ENCODE peak calls at places on chromosomes 3 and 15, in nine cellular contexts. T is GM23248, O is neural progenitor cell, G is hepatocyte, B is GM23338, Z is OCI-LY7, Y is HCT116, H is PC-3, U is SK-N-SH. L is an unnamed sample.
A peak's percentile ranks its signal among the peaks of the same experiment; 100 is the strongest.

GRCh38 chr3:66423791-66424190 is 77.0 kb downstream of the LRIG1 start:
- DNase-seq in H (peak; percentile 1), Y (no peak), U (no peak), G (no peak), T (peak; percentile 88), Z (no peak), O (no peak), B (no peak), L (no peak)

GRCh38 chr3:88075497-88075896 is 16.4 kb downstream of the ZNF654 start:
- DNase-seq in Y (no peak), H (no peak), B (no peak), G (no peak), T (no peak), O (no peak), U (no peak), Z (no peak), L (no peak)

GRCh38 chr3:178195824-178196223 is 340.4 kb upstream of the KCNMB2 start:
- DNase-seq in O (no peak), Y (no peak), B (no peak), U (no peak), H (peak; percentile 51), G (no peak), Z (no peak), T (peak; percentile 84), L (no peak)

GRCh38 chr3:13588221-13588701 is 39.3 kb downstream of the FBLN2 start:
- DNase-seq in H (no peak), O (no peak), G (no peak), U (no peak), Y (no peak), B (no peak), T (no peak), Z (no peak), L (no peak)

GRCh38 chr3:138829886-138830510 is 4.7 kb downstream of the PIK3CB start:
- DNase-seq in Y (no peak), T (no peak), O (no peak), Z (no peak), U (no peak), H (no peak), G (no peak), B (no peak), L (no peak)

GRCh38 chr3:129278970-129279906 is 568 bp downstream of the HMCES start:
- DNase-seq in O (peak; percentile 72), Z (peak; percentile 77), Y (peak; percentile 10), U (peak; percentile 72), T (peak; percentile 80), B (peak; percentile 81), G (peak; percentile 71), H (peak; percentile 60), L (peak; percentile 41)

GRCh38 chr15:34753236-34753894 is 1.4 kb downstream of the GJD2 start:
- DNase-seq in O (peak; percentile 88), H (peak; percentile 51), Z (no peak), T (peak; percentile 78), U (no peak), G (peak; percentile 78), Y (no peak), B (peak; percentile 94), L (no peak)

GRCh38 chr3:184952671-184953070 is 140.7 kb downstream of the VPS8 start:
- DNase-seq in Z (no peak), O (no peak), G (no peak), H (no peak), B (no peak), T (peak; percentile 49), Y (no peak), U (no peak), L (peak; percentile 85)

GRCh38 chr3:32713181-32713580 is 28.2 kb downstream of the CNOT10 start:
- DNase-seq in U (no peak), T (no peak), O (no peak), Z (no peak), Y (no peak), H (no peak), G (no peak), B (no peak), L (no peak)

GRCh38 chr3:23288286-23288685 is 85.2 kb downstream of the UBE2E2 start:
- DNase-seq in U (no peak), B (no peak), H (peak; percentile 26), T (peak; percentile 23), G (peak; percentile 8), Z (no peak), O (no peak), Y (no peak), L (no peak)

GRCh38 chr15:43518073-43518761 is 809 bp downstream of the MAP1A start:
- DNase-seq in B (peak; percentile 65), Y (no peak), H (no peak), Z (peak; percentile 74), O (peak; percentile 70), U (peak; percentile 70), T (peak; percentile 54), G (peak; percentile 53), L (no peak)

GRCh38 chr3:63032876-63033275 is 157.7 kb upstream of the CADPS start:
- DNase-seq in U (no peak), T (peak; percentile 59), Z (no peak), O (no peak), G (no peak), Y (no peak), H (no peak), B (no peak), L (no peak)

GRCh38 chr3:171810278-171811058 is at the start of gene PLD1:
- DNase-seq in Y (peak; percentile 63), B (peak; percentile 71), G (peak; percentile 94), U (peak; percentile 88), Z (no peak), T (peak; percentile 87), H (peak; percentile 80), O (peak; percentile 67), L (peak; percentile 86)

DNA sequence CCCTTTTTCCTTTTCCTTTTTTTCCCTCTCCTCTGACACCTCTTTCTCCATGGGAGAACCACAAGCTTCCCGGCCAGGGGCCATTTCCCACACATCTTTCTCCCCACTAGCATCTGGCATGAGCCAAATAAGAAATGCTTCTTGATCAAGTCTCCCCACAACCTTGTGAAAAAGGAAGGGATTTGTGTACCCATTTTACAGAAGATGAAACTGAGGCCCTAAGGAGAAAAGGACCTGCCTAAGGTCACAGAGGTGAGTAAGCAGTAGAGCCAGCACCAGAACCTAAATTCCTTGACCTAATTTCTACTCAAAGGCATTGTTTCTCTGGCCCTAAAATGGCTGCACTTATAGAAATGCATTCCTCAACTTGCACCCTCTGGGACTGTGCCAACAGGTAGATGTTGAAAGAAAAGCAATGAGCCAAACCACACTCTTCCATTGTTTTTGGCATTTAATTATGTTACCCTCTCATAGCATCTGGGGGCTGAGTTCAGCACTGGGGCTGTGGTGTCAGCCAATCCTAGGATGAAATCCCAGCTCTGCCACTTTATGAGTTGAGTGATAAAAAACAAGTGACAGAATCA is 81.7 kb upstream of the TLE3 start:
- DNase-seq in G (no peak), Z (no peak), B (no peak), U (no peak), O (no peak), T (no peak), H (no peak), Y (no peak), L (no peak)
- TF ChIP-seq EZH2phosphoT487 in G (no peak), Z (no peak), B (no peak), U (no peak), O (no peak), T (no peak), H (no peak), Y (no peak), L (no peak)

GRCh38 chr3:69738291-69738690 is 973 bp upstream of the MITF start:
- DNase-seq in O (peak; percentile 12), Z (no peak), U (no peak), B (no peak), T (peak; percentile 35), Y (no peak), H (peak; percentile 7), G (no peak), L (no peak)
- H3K4me3 ChIP-seq in O (peak overlapping the region; percentile 77), Z (no peak overlapping the region), U (peak overlapping the region; percentile 86), B (peak overlapping the region; percentile 94), T (peak overlapping the region; percentile 94), Y (peak overlapping the region; percentile 66), H (peak overlapping the region; percentile 80), G (peak overlapping the region; percentile 70), L (peak overlapping the region; percentile 67)

GRCh38 chr3:36729204-36730056 is 34.9 kb downstream of the DCLK3 start:
- DNase-seq in O (peak; percentile 44), T (peak; percentile 67), H (peak; percentile 73), Z (peak; percentile 55), B (peak; percentile 59), G (peak; percentile 47), Y (peak; percentile 39), U (peak; percentile 54), L (peak; percentile 35)
- TF ChIP-seq EZH2phosphoT487 in O (no peak), T (no peak), H (no peak), Z (no peak), B (no peak), G (no peak), Y (no peak), U (no peak), L (no peak)

DNA sequence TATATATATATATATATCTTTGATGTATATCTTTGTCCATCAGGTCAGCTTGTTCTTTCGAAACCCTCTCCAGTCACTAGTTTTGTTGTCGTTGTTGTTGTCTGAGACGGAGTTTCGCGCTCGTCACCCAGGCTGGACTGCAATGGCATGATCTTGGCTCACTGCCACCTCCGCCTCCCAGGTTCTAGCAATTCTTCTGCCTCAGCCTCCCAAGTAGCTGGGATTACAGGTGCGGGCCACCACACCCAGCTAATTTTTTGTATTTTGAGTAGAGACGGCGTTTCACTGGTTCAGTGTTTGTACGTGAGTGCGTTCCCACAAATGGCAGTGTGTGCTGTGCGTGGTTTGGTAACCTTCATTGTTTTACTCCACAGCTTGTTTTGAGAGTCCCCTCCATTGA is 51.7 kb downstream of the ZDHHC19 start:
- DNase-seq in H (no peak), Y (no peak), G (no peak), U (no peak), B (no peak), T (no peak), O (no peak), Z (no peak), L (no peak)
- H3K4me3 ChIP-seq in H (no peak overlapping the region), Y (no peak overlapping the region), G (no peak overlapping the region), U (no peak overlapping the region), B (no peak overlapping the region), T (no peak overlapping the region), O (no peak overlapping the region), Z (no peak overlapping the region), L (no peak overlapping the region)

GRCh38 chr3:189455796-189456195 is 175.4 kb upstream of the TP63 start:
- DNase-seq in T (no peak), Y (no peak), G (no peak), U (no peak), Z (no peak), B (no peak), O (no peak), H (no peak), L (no peak)

GRCh38 chr3:189457201-189457607 is 174.0 kb upstream of the TP63 start:
- DNase-seq in O (no peak), T (peak; percentile 28), G (no peak), H (peak; percentile 50), B (no peak), U (no peak), Y (no peak), Z (no peak), L (no peak)

GRCh38 chr3:189457666-189458065 is 173.5 kb upstream of the TP63 start:
- DNase-seq in U (no peak), H (no peak), B (no peak), T (no peak), Y (no peak), O (no peak), G (no peak), Z (no peak), L (no peak)

GRCh38 chr3:189458536-189458935 is 172.7 kb upstream of the TP63 start:
- DNase-seq in H (peak; percentile 34), O (no peak), Y (no peak), B (no peak), U (peak; percentile 64), G (peak; percentile 36), T (no peak), Z (no peak), L (no peak)

GRCh38 chr3:189455009-189455408 is 176.2 kb upstream of the TP63 start:
- DNase-seq in Z (no peak), T (no peak), B (no peak), U (no peak), O (no peak), Y (no peak), H (no peak), G (no peak), L (no peak)
- TF ChIP-seq EZH2phosphoT487 in Z (no peak), T (no peak), B (no peak), U (no peak), O (no peak), Y (no peak), H (no peak), G (no peak), L (no peak)